ENCODE peak calls at places on chromosomes 6 and 20, in eight cellular contexts. T is EH, D is NT2/D1, K is RPMI7951, Y is G401, N is WTC11, J is mucosa of descending colon, H is dermis microvascular lymphatic vessel endothelial cell. P is an unnamed sample.

GRCh38 chr20:33566781-33567603 is 77.1 kb downstream of the CBFA2T2 start:
- DNase-seq in Y (no peak), K (no peak), H (no peak), J (no peak), T (no peak), N (no peak), D (no peak), P (no peak)

GRCh38 chr6:116099036-116099435 is 1.6 kb upstream of the NT5DC1 start:
- DNase-seq in K (no peak), J (no peak), D (no peak), N (no peak), Y (no peak), T (no peak), H (no peak), P (no peak)

GRCh38 chr20:62980970-62981369 is 25.8 kb downstream of the BHLHE23 start:
- DNase-seq in T (no peak), N (no peak), J (no peak), H (no peak), Y (peak), D (no peak), K (no peak), P (no peak)

GRCh38 chr6:42791706-42792320 is 10.0 kb downstream of the BICRAL start:
- DNase-seq in J (no peak), D (no peak), H (no peak), Y (no peak), N (no peak), K (no peak), T (peak), P (no peak)

GRCh38 chr6:2165216-2165725 is 80.1 kb downstream of the GMDS start:
- DNase-seq in Y (peak), H (no peak), T (no peak), J (no peak), K (peak), N (no peak), D (no peak), P (no peak)

GRCh38 chr6:157534991-157535353 is 154.0 kb downstream of the ZDHHC14 start:
- DNase-seq in T (no peak), J (no peak), H (no peak), Y (no peak), D (no peak), N (no peak), K (no peak), P (no peak)

GRCh38 chr6:106119526-106119925 is 33.4 kb downstream of the PRDM1 start:
- DNase-seq in J (peak), K (peak), D (no peak), Y (no peak), N (no peak), H (no peak), T (no peak), P (no peak)

GRCh38 chr20:59082981-59083380 is 40.4 kb upstream of the PRELID3B start:
- DNase-seq in K (peak), N (no peak), J (no peak), D (no peak), Y (no peak), H (no peak), T (peak), P (peak)

GRCh38 chr6:34149831-34150400 is 4.0 kb upstream of the GRM4 start:
- DNase-seq in J (peak), K (no peak), D (no peak), T (no peak), Y (no peak), H (no peak), N (peak), P (no peak)

GRCh38 chr6:64330694-64331309 is 695.2 kb downstream of the PHF3 start:
- DNase-seq in N (peak), H (peak), J (peak), D (peak), K (no peak), Y (peak), T (no peak), P (peak)

GRCh38 chr6:130872250-130873095 is 45.3 kb downstream of the SMLR1 start:
- DNase-seq in D (peak), N (peak), H (peak), J (peak), K (peak), Y (peak), T (peak), P (peak)

GRCh38 chr6:79646006-79646405 is 14.9 kb downstream of the SH3BGRL2 start:
- DNase-seq in D (no peak), K (no peak), J (no peak), N (peak), H (no peak), Y (no peak), T (no peak), P (no peak)

GRCh38 chr6:114690625-114691024 is 347.8 kb upstream of the HS3ST5 start:
- DNase-seq in D (no peak), N (peak), J (no peak), H (no peak), Y (no peak), T (no peak), K (no peak), P (no peak)

GRCh38 chr6:150905769-150906168 is 40.3 kb downstream of the MTHFD1L start:
- DNase-seq in T (no peak), N (peak), J (no peak), K (no peak), Y (no peak), D (no peak), H (no peak), P (no peak)

GRCh38 chr20:47535088-47535487 is 33.4 kb downstream of the NCOA3 start:
- DNase-seq in T (no peak), H (no peak), N (peak), K (no peak), J (no peak), Y (no peak), D (peak), P (no peak)

GRCh38 chr6:120786256-120786655 is 548.0 kb downstream of the TBC1D32 start:
- DNase-seq in D (no peak), K (no peak), Y (no peak), H (no peak), N (no peak), J (no peak), T (no peak), P (no peak)

GRCh38 chr6:76518443-76518842 is 446.0 kb upstream of the IMPG1 start:
- DNase-seq in T (no peak), D (no peak), H (no peak), J (no peak), Y (no peak), N (no peak), K (no peak), P (peak)

GRCh38 chr20:57919059-57919458 is 209.2 kb upstream of the PMEPA1 start:
- DNase-seq in Y (no peak), J (no peak), H (no peak), T (no peak), K (no peak), N (no peak), D (no peak), P (no peak)

GRCh38 chr6:47134476-47135189 is 92.5 kb upstream of the ADGRF1 start:
- DNase-seq in T (peak), Y (no peak), N (no peak), H (peak), J (no peak), D (no peak), K (peak), P (peak)

GRCh38 chr6:75493400-75494064 is at the start of gene FILIP1:
- DNase-seq in J (no peak), D (no peak), K (no peak), H (peak), N (no peak), Y (no peak), T (peak), P (no peak)

GRCh38 chr6:168102093-168102985 is 23.3 kb upstream of the FRMD1 start:
- DNase-seq in N (no peak), D (no peak), J (no peak), H (no peak), K (no peak), Y (peak), T (no peak), P (no peak)